ENCODE peak calls at places on chromosomes 12 and 14, in four cellular contexts. One of them, this sample, is unnamed.

GRCh38 chr14:23692416-23692815 is 56.3 kb downstream of the DHRS2 start:
- DNase-seq in HEK293T: no peak
- DNase-seq in astrocyte of the cerebellum: no peak
- DNase-seq in effector memory CD8-positive, alpha-beta T cell: no peak
- DNase-seq in this sample: no peak

GRCh38 chr12:54173066-54173726 is 15.6 kb downstream of the SMUG1 start:
- DNase-seq in astrocyte of the cerebellum: no peak
- DNase-seq in effector memory CD8-positive, alpha-beta T cell: peak
- DNase-seq in HEK293T: peak
- DNase-seq in this sample: no peak

GRCh38 chr12:119725523-119725922 is 57.6 kb downstream of the PRKAB1 start:
- DNase-seq in HEK293T: no peak
- DNase-seq in effector memory CD8-positive, alpha-beta T cell: no peak
- DNase-seq in astrocyte of the cerebellum: no peak
- DNase-seq in this sample: no peak

GRCh38 chr14:74705607-74706006 is 7.3 kb downstream of the AREL1 start:
- DNase-seq in effector memory CD8-positive, alpha-beta T cell: no peak
- DNase-seq in HEK293T: no peak
- DNase-seq in astrocyte of the cerebellum: no peak
- DNase-seq in this sample: peak

GRCh38 chr12:18798445-18799139 is 60.7 kb downstream of the CAPZA3 start:
- DNase-seq in effector memory CD8-positive, alpha-beta T cell: no peak
- DNase-seq in HEK293T: no peak
- DNase-seq in astrocyte of the cerebellum: no peak
- DNase-seq in this sample: peak

GRCh38 chr14:104355101-104355691 is 216.8 kb downstream of the KIF26A start:
- DNase-seq in astrocyte of the cerebellum: no peak
- DNase-seq in effector memory CD8-positive, alpha-beta T cell: no peak
- DNase-seq in HEK293T: no peak
- DNase-seq in this sample: no peak

GRCh38 chr12:48454675-48455074 is 17.7 kb upstream of the ANP32D start:
- DNase-seq in HEK293T: peak
- DNase-seq in astrocyte of the cerebellum: no peak
- DNase-seq in effector memory CD8-positive, alpha-beta T cell: no peak
- DNase-seq in this sample: no peak

GRCh38 chr12:94867066-94867855 is 136.2 kb downstream of the NDUFA12 start:
- DNase-seq in effector memory CD8-positive, alpha-beta T cell: no peak
- DNase-seq in HEK293T: no peak
- DNase-seq in astrocyte of the cerebellum: no peak
- DNase-seq in this sample: no peak

GRCh38 chr12:52355181-52355580 is 12.1 kb downstream of the KRT85 start:
- DNase-seq in HEK293T: no peak
- DNase-seq in effector memory CD8-positive, alpha-beta T cell: no peak
- DNase-seq in astrocyte of the cerebellum: no peak
- DNase-seq in this sample: no peak

GRCh38 chr12:52041695-52042123 is 9.5 kb upstream of the NR4A1 start:
- DNase-seq in effector memory CD8-positive, alpha-beta T cell: no peak
- DNase-seq in HEK293T: no peak
- DNase-seq in astrocyte of the cerebellum: no peak
- DNase-seq in this sample: no peak

GRCh38 chr14:20215196-20215595 is 8.3 kb upstream of the OR11H6 start:
- DNase-seq in effector memory CD8-positive, alpha-beta T cell: no peak
- DNase-seq in HEK293T: no peak
- DNase-seq in astrocyte of the cerebellum: no peak
- DNase-seq in this sample: no peak

GRCh38 chr12:32651151-32651955 is 27.7 kb upstream of the DNM1L start:
- DNase-seq in astrocyte of the cerebellum: no peak
- DNase-seq in HEK293T: no peak
- DNase-seq in effector memory CD8-positive, alpha-beta T cell: no peak
- DNase-seq in this sample: no peak

GRCh38 chr14:21095430-21096205 is 2.8 kb downstream of the ZNF219 start:
- DNase-seq in effector memory CD8-positive, alpha-beta T cell: no peak
- DNase-seq in HEK293T: no peak
- DNase-seq in astrocyte of the cerebellum: no peak
- DNase-seq in this sample: no peak

GRCh38 chr14:54877015-54877702 is 25.5 kb downstream of the GCH1 start:
- DNase-seq in effector memory CD8-positive, alpha-beta T cell: no peak
- DNase-seq in astrocyte of the cerebellum: no peak
- DNase-seq in HEK293T: no peak
- DNase-seq in this sample: no peak

GRCh38 chr12:1474059-1474537 is 120.3 kb downstream of the FBXL14 start:
- DNase-seq in HEK293T: no peak
- DNase-seq in effector memory CD8-positive, alpha-beta T cell: no peak
- DNase-seq in astrocyte of the cerebellum: peak
- DNase-seq in this sample: peak

GRCh38 chr14:101068293-101068957 is 164.9 kb upstream of the RTL1 start:
- DNase-seq in astrocyte of the cerebellum: no peak
- DNase-seq in effector memory CD8-positive, alpha-beta T cell: no peak
- DNase-seq in HEK293T: no peak
- DNase-seq in this sample: no peak

GRCh38 chr12:93089805-93090569 is 160.9 kb upstream of the EEA1 start:
- DNase-seq in effector memory CD8-positive, alpha-beta T cell: no peak
- DNase-seq in astrocyte of the cerebellum: peak
- DNase-seq in HEK293T: no peak
- DNase-seq in this sample: peak

GRCh38 chr14:92122351-92122677 is 545 bp downstream of the CPSF2 start:
- DNase-seq in astrocyte of the cerebellum: no peak
- DNase-seq in effector memory CD8-positive, alpha-beta T cell: no peak
- DNase-seq in HEK293T: no peak
- DNase-seq in this sample: no peak

GRCh38 chr14:20684662-20685456 is 499 bp downstream of the RNASE4 start:
- DNase-seq in astrocyte of the cerebellum: no peak
- DNase-seq in HEK293T: no peak
- DNase-seq in effector memory CD8-positive, alpha-beta T cell: no peak
- DNase-seq in this sample: no peak

GRCh38 chr12:69196302-69197288 is 42.8 kb upstream of the CPSF6 start:
- DNase-seq in astrocyte of the cerebellum: no peak
- DNase-seq in HEK293T: no peak
- DNase-seq in effector memory CD8-positive, alpha-beta T cell: no peak
- DNase-seq in this sample: no peak

GRCh38 chr12:148676-149416 is 65.1 kb downstream of the SLC6A12 start:
- DNase-seq in astrocyte of the cerebellum: no peak
- DNase-seq in HEK293T: no peak
- DNase-seq in effector memory CD8-positive, alpha-beta T cell: no peak
- DNase-seq in this sample: no peak

GRCh38 chr12:80260269-80260668 is 160.9 kb downstream of the OTOGL start:
- DNase-seq in astrocyte of the cerebellum: no peak
- DNase-seq in HEK293T: no peak
- DNase-seq in effector memory CD8-positive, alpha-beta T cell: no peak
- DNase-seq in this sample: no peak

GRCh38 chr14:95360828-95361227 is 41.1 kb upstream of the CLMN start:
- DNase-seq in HEK293T: no peak
- DNase-seq in astrocyte of the cerebellum: no peak
- DNase-seq in effector memory CD8-positive, alpha-beta T cell: no peak
- DNase-seq in this sample: no peak

GRCh38 chr12:60152756-60153155 is 556.9 kb downstream of the SLC16A7 start:
- DNase-seq in HEK293T: no peak
- DNase-seq in astrocyte of the cerebellum: no peak
- DNase-seq in effector memory CD8-positive, alpha-beta T cell: no peak
- DNase-seq in this sample: no peak

GRCh38 chr14:101116065-101116464 is 212.5 kb upstream of the RTL1 start:
- DNase-seq in astrocyte of the cerebellum: no peak
- DNase-seq in effector memory CD8-positive, alpha-beta T cell: no peak
- DNase-seq in HEK293T: no peak
- DNase-seq in this sample: no peak

GRCh38 chr12:111318450-111318849 is 50.4 kb downstream of the PHETA1 start:
- DNase-seq in HEK293T: no peak
- DNase-seq in astrocyte of the cerebellum: no peak
- DNase-seq in effector memory CD8-positive, alpha-beta T cell: no peak
- DNase-seq in this sample: no peak

GRCh38 chr14:81137316-81137715 is 83.4 kb downstream of the GTF2A1 start:
- DNase-seq in effector memory CD8-positive, alpha-beta T cell: no peak
- DNase-seq in astrocyte of the cerebellum: peak
- DNase-seq in HEK293T: no peak
- DNase-seq in this sample: peak

GRCh38 chr14:22423958-22424357 is 165.1 kb downstream of the DAD1 start:
- DNase-seq in effector memory CD8-positive, alpha-beta T cell: no peak
- DNase-seq in HEK293T: no peak
- DNase-seq in astrocyte of the cerebellum: no peak
- DNase-seq in this sample: no peak

GRCh38 chr12:104792570-104792969 is 165.5 kb downstream of the SLC41A2 start:
- DNase-seq in astrocyte of the cerebellum: peak
- DNase-seq in HEK293T: no peak
- DNase-seq in effector memory CD8-positive, alpha-beta T cell: no peak
- DNase-seq in this sample: peak

GRCh38 chr12:646303-647038 is 16.8 kb downstream of the NINJ2 start:
- DNase-seq in astrocyte of the cerebellum: no peak
- DNase-seq in HEK293T: no peak
- DNase-seq in effector memory CD8-positive, alpha-beta T cell: no peak
- DNase-seq in this sample: no peak

GRCh38 chr12:55687746-55688145 is 20.0 kb downstream of the ITGA7 start:
- DNase-seq in effector memory CD8-positive, alpha-beta T cell: no peak
- DNase-seq in astrocyte of the cerebellum: no peak
- DNase-seq in HEK293T: no peak
- DNase-seq in this sample: no peak

GRCh38 chr12:128595609-128596008 is 228.1 kb downstream of the SLC15A4 start:
- DNase-seq in HEK293T: no peak
- DNase-seq in effector memory CD8-positive, alpha-beta T cell: no peak
- DNase-seq in astrocyte of the cerebellum: no peak
- DNase-seq in this sample: no peak

GRCh38 chr12:89825591-89826449 is 117.2 kb upstream of the ATP2B1 start:
- DNase-seq in astrocyte of the cerebellum: peak
- DNase-seq in effector memory CD8-positive, alpha-beta T cell: no peak
- DNase-seq in HEK293T: peak
- DNase-seq in this sample: no peak

This sample was measured in Caki2.